ENCODE peak calls at places on chromosomes 5 and 9, in six cellular contexts. One of them, this sample, is unnamed.

GRCh38 chr9:109441296-109441695 is 56.8 kb downstream of the PTPN3 start:
- DNase-seq in left ventricle myocardium inferior: no peak
- DNase-seq in CD8-positive, alpha-beta memory T cell: no peak
- DNase-seq in Panc1: no peak
- DNase-seq in fibroblast of lung: no peak
- DNase-seq in OCI-LY7: no peak
- DNase-seq in this sample: no peak

GRCh38 chr9:34463098-34463900 is 4.7 kb downstream of the DNAI1 start:
- DNase-seq in left ventricle myocardium inferior: no peak
- DNase-seq in CD8-positive, alpha-beta memory T cell: no peak
- DNase-seq in Panc1: no peak
- DNase-seq in fibroblast of lung: peak; percentile 9
- DNase-seq in OCI-LY7: no peak
- DNase-seq in this sample: no peak

GRCh38 chr5:53041071-53041692 is 52.0 kb downstream of the ITGA2 start:
- DNase-seq in left ventricle myocardium inferior: no peak
- DNase-seq in CD8-positive, alpha-beta memory T cell: peak; percentile 10
- DNase-seq in Panc1: no peak
- DNase-seq in fibroblast of lung: peak; percentile 56
- DNase-seq in OCI-LY7: no peak
- DNase-seq in this sample: no peak

GRCh38 chr5:90161399-90161798 is 248.2 kb downstream of the CETN3 start:
- DNase-seq in left ventricle myocardium inferior: peak; percentile 29
- DNase-seq in CD8-positive, alpha-beta memory T cell: no peak
- DNase-seq in Panc1: no peak
- DNase-seq in fibroblast of lung: peak; percentile 41
- DNase-seq in OCI-LY7: peak; percentile 1
- DNase-seq in this sample: peak; percentile 16

GRCh38 chr5:146340260-146341081 is 1.8 kb downstream of the POU4F3 start:
- DNase-seq in left ventricle myocardium inferior: peak; percentile 60
- DNase-seq in CD8-positive, alpha-beta memory T cell: no peak
- DNase-seq in Panc1: no peak
- DNase-seq in fibroblast of lung: peak; percentile 75
- DNase-seq in OCI-LY7: peak; percentile 4
- DNase-seq in this sample: no peak

GRCh38 chr9:131827821-131828369 is 88.0 kb upstream of the RAPGEF1 start:
- DNase-seq in left ventricle myocardium inferior: no peak
- DNase-seq in CD8-positive, alpha-beta memory T cell: no peak
- DNase-seq in Panc1: no peak
- DNase-seq in fibroblast of lung: no peak
- DNase-seq in OCI-LY7: no peak
- DNase-seq in this sample: no peak

GRCh38 chr5:176667637-176668036 is 20.4 kb downstream of the TSPAN17 start:
- DNase-seq in left ventricle myocardium inferior: no peak
- DNase-seq in CD8-positive, alpha-beta memory T cell: no peak
- DNase-seq in Panc1: no peak
- DNase-seq in fibroblast of lung: no peak
- DNase-seq in OCI-LY7: no peak
- DNase-seq in this sample: no peak

GRCh38 chr9:136010176-136010575 is 49.0 kb upstream of the UBAC1 start:
- DNase-seq in left ventricle myocardium inferior: no peak
- DNase-seq in CD8-positive, alpha-beta memory T cell: no peak
- DNase-seq in Panc1: no peak
- DNase-seq in fibroblast of lung: no peak
- DNase-seq in OCI-LY7: no peak
- DNase-seq in this sample: no peak

GRCh38 chr5:85990998-85991397 is 626.7 kb upstream of the COX7C start:
- DNase-seq in left ventricle myocardium inferior: no peak
- DNase-seq in CD8-positive, alpha-beta memory T cell: no peak
- DNase-seq in Panc1: no peak
- DNase-seq in fibroblast of lung: no peak
- DNase-seq in OCI-LY7: peak; percentile 4
- DNase-seq in this sample: no peak

GRCh38 chr5:140166911-140167310 is 8.1 kb upstream of the CYSTM1 start:
- DNase-seq in left ventricle myocardium inferior: no peak
- DNase-seq in CD8-positive, alpha-beta memory T cell: no peak
- DNase-seq in Panc1: no peak
- DNase-seq in fibroblast of lung: no peak
- DNase-seq in OCI-LY7: no peak
- DNase-seq in this sample: no peak

GRCh38 chr5:68848086-68848485 is 245.7 kb upstream of the SLC30A5 start:
- DNase-seq in left ventricle myocardium inferior: no peak
- DNase-seq in CD8-positive, alpha-beta memory T cell: no peak
- DNase-seq in Panc1: no peak
- DNase-seq in fibroblast of lung: no peak
- DNase-seq in OCI-LY7: no peak
- DNase-seq in this sample: no peak

GRCh38 chr5:147670815-147671214 is 111.7 kb downstream of the JAKMIP2 start:
- DNase-seq in left ventricle myocardium inferior: no peak
- DNase-seq in CD8-positive, alpha-beta memory T cell: no peak
- DNase-seq in Panc1: no peak
- DNase-seq in fibroblast of lung: no peak
- DNase-seq in OCI-LY7: no peak
- DNase-seq in this sample: no peak

GRCh38 chr9:121144482-121144881 is 57.2 kb downstream of the RAB14 start:
- DNase-seq in left ventricle myocardium inferior: no peak
- DNase-seq in CD8-positive, alpha-beta memory T cell: no peak
- DNase-seq in Panc1: no peak
- DNase-seq in fibroblast of lung: no peak
- DNase-seq in OCI-LY7: no peak
- DNase-seq in this sample: no peak

GRCh38 chr9:107768224-107768623 is 278.7 kb upstream of the KLF4 start:
- DNase-seq in left ventricle myocardium inferior: peak; percentile 46
- DNase-seq in CD8-positive, alpha-beta memory T cell: no peak
- DNase-seq in Panc1: no peak
- DNase-seq in fibroblast of lung: no peak
- DNase-seq in OCI-LY7: no peak
- DNase-seq in this sample: no peak

GRCh38 chr5:173535166-173535975 is 81.1 kb downstream of the BOD1 start:
- DNase-seq in left ventricle myocardium inferior: no peak
- DNase-seq in CD8-positive, alpha-beta memory T cell: no peak
- DNase-seq in Panc1: no peak
- DNase-seq in fibroblast of lung: no peak
- DNase-seq in OCI-LY7: no peak
- DNase-seq in this sample: no peak

GRCh38 chr5:127673401-127673800 is 24.5 kb downstream of the CTXN3 start:
- DNase-seq in left ventricle myocardium inferior: no peak
- DNase-seq in CD8-positive, alpha-beta memory T cell: no peak
- DNase-seq in Panc1: no peak
- DNase-seq in fibroblast of lung: no peak
- DNase-seq in OCI-LY7: no peak
- DNase-seq in this sample: no peak

GRCh38 chr5:14816999-14817761 is 54.4 kb downstream of the ANKH start:
- DNase-seq in left ventricle myocardium inferior: peak; percentile 29
- DNase-seq in CD8-positive, alpha-beta memory T cell: no peak
- DNase-seq in Panc1: no peak
- DNase-seq in fibroblast of lung: peak; percentile 95
- DNase-seq in OCI-LY7: no peak
- DNase-seq in this sample: no peak

GRCh38 chr5:150498501-150498900 is 9.4 kb upstream of the NDST1 start:
- DNase-seq in left ventricle myocardium inferior: no peak
- DNase-seq in CD8-positive, alpha-beta memory T cell: no peak
- DNase-seq in Panc1: no peak
- DNase-seq in fibroblast of lung: no peak
- DNase-seq in OCI-LY7: no peak
- DNase-seq in this sample: peak; percentile 60

GRCh38 chr5:103840600-103840999 is 278.0 kb upstream of the NUDT12 start:
- DNase-seq in left ventricle myocardium inferior: no peak
- DNase-seq in CD8-positive, alpha-beta memory T cell: no peak
- DNase-seq in Panc1: no peak
- DNase-seq in fibroblast of lung: no peak
- DNase-seq in OCI-LY7: no peak
- DNase-seq in this sample: no peak

GRCh38 chr5:74685979-74686631 is 1.1 kb downstream of the HEXB start:
- DNase-seq in left ventricle myocardium inferior: no peak
- DNase-seq in CD8-positive, alpha-beta memory T cell: no peak
- DNase-seq in Panc1: no peak
- DNase-seq in fibroblast of lung: peak; percentile 69
- DNase-seq in OCI-LY7: peak; percentile 48
- DNase-seq in this sample: no peak

GRCh38 chr5:75050415-75050814 is 1.9 kb downstream of the GCNT4 start:
- DNase-seq in left ventricle myocardium inferior: no peak
- DNase-seq in CD8-positive, alpha-beta memory T cell: peak; percentile 4
- DNase-seq in Panc1: no peak
- DNase-seq in fibroblast of lung: peak; percentile 21
- DNase-seq in OCI-LY7: no peak
- DNase-seq in this sample: no peak

GRCh38 chr9:133169102-133169501 is 5.4 kb upstream of the GBGT1 start:
- DNase-seq in left ventricle myocardium inferior: no peak
- DNase-seq in CD8-positive, alpha-beta memory T cell: no peak
- DNase-seq in Panc1: no peak
- DNase-seq in fibroblast of lung: no peak
- DNase-seq in OCI-LY7: no peak
- DNase-seq in this sample: no peak
- H3K27ac ChIP-seq in left ventricle myocardium inferior: no peak overlapping the region
- H3K27ac ChIP-seq in CD8-positive, alpha-beta memory T cell: no peak overlapping the region
- H3K27ac ChIP-seq in Panc1: no peak overlapping the region
- H3K27ac ChIP-seq in fibroblast of lung: no peak overlapping the region
- H3K27ac ChIP-seq in OCI-LY7: no peak overlapping the region
- H3K27ac ChIP-seq in this sample: no peak overlapping the region

GRCh38 chr9:92726971-92727715 is 37.5 kb downstream of the BICD2 start:
- DNase-seq in left ventricle myocardium inferior: peak; percentile 52
- DNase-seq in CD8-positive, alpha-beta memory T cell: no peak
- DNase-seq in Panc1: no peak
- DNase-seq in fibroblast of lung: peak; percentile 37
- DNase-seq in OCI-LY7: peak; percentile 82
- DNase-seq in this sample: no peak
- H3K4me1 ChIP-seq in left ventricle myocardium inferior: peaks cover 76% of the 10 kb centered on the region
- H3K4me1 ChIP-seq in CD8-positive, alpha-beta memory T cell: no peaks in the 10 kb centered on the region
- H3K4me1 ChIP-seq in Panc1: no peaks in the 10 kb centered on the region
- H3K4me1 ChIP-seq in fibroblast of lung: peaks cover 9% of the 10 kb centered on the region
- H3K4me1 ChIP-seq in OCI-LY7: peaks cover 100% of the 10 kb centered on the region
- H3K4me1 ChIP-seq in this sample: no peaks in the 10 kb centered on the region

DNA sequence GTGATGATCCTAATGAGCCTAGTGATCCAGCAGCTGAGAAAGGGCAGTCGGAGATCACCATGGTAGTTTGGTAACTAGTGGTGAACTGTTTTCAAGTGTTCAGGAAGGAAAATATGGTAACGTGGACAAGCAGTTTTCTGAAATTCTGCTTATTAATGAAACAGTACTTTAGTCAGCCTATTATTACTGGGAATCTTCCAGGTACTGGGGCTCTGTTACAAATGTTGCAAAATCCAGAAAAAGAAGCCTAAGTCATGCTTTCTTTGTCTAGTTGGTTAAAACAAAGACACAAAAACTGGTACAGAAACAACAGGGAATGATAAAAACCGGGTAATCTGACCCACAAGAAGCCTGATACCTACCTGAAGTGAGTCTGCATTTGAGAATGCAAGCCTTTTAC is 18.2 kb downstream of the TTC23L start:
- DNase-seq in left ventricle myocardium inferior: no peak
- DNase-seq in CD8-positive, alpha-beta memory T cell: no peak
- DNase-seq in Panc1: no peak
- DNase-seq in fibroblast of lung: peak; percentile 20
- DNase-seq in OCI-LY7: no peak
- DNase-seq in this sample: no peak
- H3K27ac ChIP-seq in left ventricle myocardium inferior: no peak overlapping the region
- H3K27ac ChIP-seq in CD8-positive, alpha-beta memory T cell: no peak overlapping the region
- H3K27ac ChIP-seq in Panc1: no peak overlapping the region
- H3K27ac ChIP-seq in fibroblast of lung: no peak overlapping the region
- H3K27ac ChIP-seq in OCI-LY7: no peak overlapping the region
- H3K27ac ChIP-seq in this sample: no peak overlapping the region

GRCh38 chr5:98772415-98773213 is 849 bp upstream of the RGMB start:
- DNase-seq in left ventricle myocardium inferior: peak; percentile 68
- DNase-seq in CD8-positive, alpha-beta memory T cell: no peak
- DNase-seq in Panc1: no peak
- DNase-seq in fibroblast of lung: peak; percentile 91
- DNase-seq in OCI-LY7: no peak
- DNase-seq in this sample: peak; percentile 47

GRCh38 chr5:98771389-98772109 is 1.9 kb upstream of the RGMB start:
- DNase-seq in left ventricle myocardium inferior: no peak
- DNase-seq in CD8-positive, alpha-beta memory T cell: peak; percentile 64
- DNase-seq in Panc1: peak; percentile 92
- DNase-seq in fibroblast of lung: peak; percentile 96
- DNase-seq in OCI-LY7: peak; percentile 83
- DNase-seq in this sample: peak; percentile 66

GRCh38 chr5:98774192-98775046 is 956 bp downstream of the RGMB start:
- DNase-seq in left ventricle myocardium inferior: peak; percentile 52
- DNase-seq in CD8-positive, alpha-beta memory T cell: peak; percentile 44
- DNase-seq in Panc1: no peak
- DNase-seq in fibroblast of lung: peak; percentile 79
- DNase-seq in OCI-LY7: peak; percentile 70
- DNase-seq in this sample: no peak

GRCh38 chr5:98773464-98774191 is at the start of gene RGMB:
- DNase-seq in left ventricle myocardium inferior: peak; percentile 98
- DNase-seq in CD8-positive, alpha-beta memory T cell: peak; percentile 81
- DNase-seq in Panc1: peak; percentile 94
- DNase-seq in fibroblast of lung: peak; percentile 99
- DNase-seq in OCI-LY7: peak; percentile 95
- DNase-seq in this sample: peak; percentile 89

DNA sequence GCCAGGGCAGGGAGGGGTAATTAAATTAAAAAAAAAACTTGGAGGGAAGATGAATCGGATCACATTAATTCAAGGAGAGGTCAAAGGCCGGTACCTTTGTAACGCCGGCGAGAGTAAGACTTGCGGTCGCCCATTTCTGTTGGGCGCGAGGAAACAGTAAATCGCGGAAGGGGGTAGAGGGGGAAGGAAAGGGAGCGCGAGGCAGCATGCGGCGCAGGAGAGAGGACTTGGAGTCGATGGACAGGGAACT is 324 bp upstream of the RGMB start:
- DNase-seq in left ventricle myocardium inferior: no peak
- DNase-seq in CD8-positive, alpha-beta memory T cell: no peak
- DNase-seq in Panc1: peak; percentile 85
- DNase-seq in fibroblast of lung: no peak
- DNase-seq in OCI-LY7: no peak
- DNase-seq in this sample: no peak
- H3K4me1 ChIP-seq in left ventricle myocardium inferior: peaks cover 76% of the 10 kb centered on the region
- H3K4me1 ChIP-seq in CD8-positive, alpha-beta memory T cell: peaks cover 50% of the 10 kb centered on the region
- H3K4me1 ChIP-seq in Panc1: peaks cover 29% of the 10 kb centered on the region
- H3K4me1 ChIP-seq in fibroblast of lung: peaks cover 3% of the 10 kb centered on the region
- H3K4me1 ChIP-seq in OCI-LY7: peaks cover 40% of the 10 kb centered on the region
- H3K4me1 ChIP-seq in this sample: no peaks in the 10 kb centered on the region

GRCh38 chr5:179344301-179345178 is 721 bp downstream of the ADAMTS2 start:
- DNase-seq in left ventricle myocardium inferior: no peak
- DNase-seq in CD8-positive, alpha-beta memory T cell: no peak
- DNase-seq in Panc1: no peak
- DNase-seq in fibroblast of lung: no peak
- DNase-seq in OCI-LY7: no peak
- DNase-seq in this sample: no peak

GRCh38 chr5:179342577-179342976 is 2.7 kb downstream of the ADAMTS2 start:
- DNase-seq in left ventricle myocardium inferior: no peak
- DNase-seq in CD8-positive, alpha-beta memory T cell: no peak
- DNase-seq in Panc1: no peak
- DNase-seq in fibroblast of lung: peak; percentile 75
- DNase-seq in OCI-LY7: no peak
- DNase-seq in this sample: no peak

GRCh38 chr5:179345179-179345428 is 157 bp downstream of the ADAMTS2 start:
- DNase-seq in left ventricle myocardium inferior: no peak
- DNase-seq in CD8-positive, alpha-beta memory T cell: no peak
- DNase-seq in Panc1: no peak
- DNase-seq in fibroblast of lung: no peak
- DNase-seq in OCI-LY7: no peak
- DNase-seq in this sample: no peak

GRCh38 chr5:179343021-179343781 is 2.1 kb downstream of the ADAMTS2 start:
- DNase-seq in left ventricle myocardium inferior: no peak
- DNase-seq in CD8-positive, alpha-beta memory T cell: no peak
- DNase-seq in Panc1: no peak
- DNase-seq in fibroblast of lung: no peak
- DNase-seq in OCI-LY7: no peak
- DNase-seq in this sample: no peak

GRCh38 chr5:179343902-179344300 is 1.4 kb downstream of the ADAMTS2 start:
- DNase-seq in left ventricle myocardium inferior: no peak
- DNase-seq in CD8-positive, alpha-beta memory T cell: no peak
- DNase-seq in Panc1: no peak
- DNase-seq in fibroblast of lung: peak; percentile 65
- DNase-seq in OCI-LY7: no peak
- DNase-seq in this sample: peak; percentile 48
- H3K27ac ChIP-seq in left ventricle myocardium inferior: no peak overlapping the region
- H3K27ac ChIP-seq in CD8-positive, alpha-beta memory T cell: no peak overlapping the region
- H3K27ac ChIP-seq in Panc1: no peak overlapping the region
- H3K27ac ChIP-seq in fibroblast of lung: peak overlapping the region; percentile 79
- H3K27ac ChIP-seq in OCI-LY7: no peak overlapping the region
- H3K27ac ChIP-seq in this sample: no peak overlapping the region

This sample was measured in iPS DF 6.9.